ENCODE peak calls at places on chromosomes 2 and 18, in eight cellular contexts. One of them, this sample, is unnamed.

GRCh38 chr2:65731476-65731875 is 299.1 kb upstream of the SPRED2 start:
- DNase-seq in AML-193: no peak
- DNase-seq in NCI-H2081: no peak
- DNase-seq in stimulated activated CD4-positive, alpha-beta T cell treated with anti-CD3 and anti-CD28 coated beads, Interleukin-15, amount 100 ng/mL, for 24 hours: no peak
- DNase-seq in tibial artery: no peak
- DNase-seq in fibroblast of the aortic adventitia: no peak
- DNase-seq in MG63: no peak
- DNase-seq in mesendoderm: no peak
- DNase-seq in this sample: no peak

GRCh38 chr2:166786707-166787106 is 101.6 kb upstream of the XIRP2 start:
- DNase-seq in fibroblast of the aortic adventitia: no peak
- DNase-seq in AML-193: no peak
- DNase-seq in MG63: no peak
- DNase-seq in tibial artery: no peak
- DNase-seq in NCI-H2081: no peak
- DNase-seq in stimulated activated CD4-positive, alpha-beta T cell treated with anti-CD3 and anti-CD28 coated beads, Interleukin-15, amount 100 ng/mL, for 24 hours: no peak
- DNase-seq in mesendoderm: no peak
- DNase-seq in this sample: no peak

GRCh38 chr2:240913810-240914644 is 7.9 kb downstream of the CROCC2 start:
- DNase-seq in MG63: peak
- DNase-seq in AML-193: peak
- DNase-seq in NCI-H2081: peak
- DNase-seq in mesendoderm: peak
- DNase-seq in stimulated activated CD4-positive, alpha-beta T cell treated with anti-CD3 and anti-CD28 coated beads, Interleukin-15, amount 100 ng/mL, for 24 hours: peak
- DNase-seq in tibial artery: peak
- DNase-seq in fibroblast of the aortic adventitia: peak
- DNase-seq in this sample: peak

GRCh38 chr18:35578481-35578880 is 3.1 kb upstream of the GALNT1 start:
- DNase-seq in fibroblast of the aortic adventitia: peak
- DNase-seq in mesendoderm: no peak
- DNase-seq in MG63: no peak
- DNase-seq in NCI-H2081: no peak
- DNase-seq in AML-193: no peak
- DNase-seq in stimulated activated CD4-positive, alpha-beta T cell treated with anti-CD3 and anti-CD28 coated beads, Interleukin-15, amount 100 ng/mL, for 24 hours: no peak
- DNase-seq in tibial artery: no peak
- DNase-seq in this sample: no peak

GRCh38 chr2:61763605-61764034 is 90.2 kb downstream of the FAM161A start:
- DNase-seq in NCI-H2081: peak
- DNase-seq in tibial artery: peak
- DNase-seq in AML-193: peak
- DNase-seq in fibroblast of the aortic adventitia: peak
- DNase-seq in stimulated activated CD4-positive, alpha-beta T cell treated with anti-CD3 and anti-CD28 coated beads, Interleukin-15, amount 100 ng/mL, for 24 hours: no peak
- DNase-seq in MG63: peak
- DNase-seq in mesendoderm: no peak
- DNase-seq in this sample: no peak

GRCh38 chr18:8889479-8889878 is 184.1 kb downstream of the MTCL1 start:
- DNase-seq in mesendoderm: no peak
- DNase-seq in stimulated activated CD4-positive, alpha-beta T cell treated with anti-CD3 and anti-CD28 coated beads, Interleukin-15, amount 100 ng/mL, for 24 hours: no peak
- DNase-seq in fibroblast of the aortic adventitia: peak
- DNase-seq in AML-193: no peak
- DNase-seq in MG63: no peak
- DNase-seq in tibial artery: no peak
- DNase-seq in NCI-H2081: no peak
- DNase-seq in this sample: no peak

GRCh38 chr2:30666307-30666874 is 140.9 kb downstream of the CAPN13 start:
- DNase-seq in MG63: peak
- DNase-seq in stimulated activated CD4-positive, alpha-beta T cell treated with anti-CD3 and anti-CD28 coated beads, Interleukin-15, amount 100 ng/mL, for 24 hours: no peak
- DNase-seq in NCI-H2081: peak
- DNase-seq in AML-193: no peak
- DNase-seq in fibroblast of the aortic adventitia: peak
- DNase-seq in mesendoderm: no peak
- DNase-seq in tibial artery: no peak
- DNase-seq in this sample: peak

GRCh38 chr2:29309090-29310054 is 194.2 kb downstream of the CLIP4 start:
- DNase-seq in AML-193: peak
- DNase-seq in stimulated activated CD4-positive, alpha-beta T cell treated with anti-CD3 and anti-CD28 coated beads, Interleukin-15, amount 100 ng/mL, for 24 hours: peak
- DNase-seq in MG63: peak
- DNase-seq in tibial artery: peak
- DNase-seq in mesendoderm: peak
- DNase-seq in fibroblast of the aortic adventitia: peak
- DNase-seq in NCI-H2081: peak
- DNase-seq in this sample: peak